ENCODE peak calls at places on chromosome 18, in four cellular contexts. T is upper lobe of right lung, V is IMR-90, I is BJ. B is an unnamed sample.
A peak's percentile ranks its signal among the peaks of the same experiment; 100 is the strongest.

GRCh38 chr18:48988508-48989303 is 37.9 kb upstream of the SMAD7 start:
- DNase-seq in T (no peak), V (no peak), I (no peak), B (no peak)

GRCh38 chr18:52319423-52319822 is 20.6 kb upstream of the DCC start:
- DNase-seq in T (no peak), V (no peak), I (no peak), B (no peak)

GRCh38 chr18:66534110-66534509 is 69.8 kb downstream of the CDH19 start:
- DNase-seq in T (no peak), V (no peak), I (no peak), B (no peak)

GRCh38 chr18:63161728-63162195 is 157.8 kb downstream of the BCL2 start:
- DNase-seq in T (peak; percentile 69), V (peak; percentile 93), I (peak; percentile 53), B (peak; percentile 67)

GRCh38 chr18:42164556-42164955 is 209.5 kb downstream of the PIK3C3 start:
- DNase-seq in T (no peak), V (no peak), I (no peak), B (no peak)

GRCh38 chr18:42414756-42415454 is 459.9 kb downstream of the PIK3C3 start:
- DNase-seq in T (no peak), V (no peak), I (no peak), B (peak; percentile 56)

GRCh38 chr18:78875268-78875997 is 104.2 kb upstream of the SALL3 start:
- DNase-seq in T (no peak), V (no peak), I (no peak), B (no peak)

GRCh38 chr18:32549248-32549842 is 78.7 kb upstream of the GAREM1 start:
- DNase-seq in T (no peak), V (peak; percentile 34), I (no peak), B (no peak)

GRCh38 chr18:47323158-47323557 is 71.7 kb upstream of the SKOR2 start:
- DNase-seq in T (no peak), V (no peak), I (peak; percentile 6), B (no peak)

GRCh38 chr18:7603259-7604000 is 36.3 kb downstream of the PTPRM start:
- DNase-seq in T (no peak), V (no peak), I (no peak), B (no peak)

GRCh38 chr18:2325308-2325849 is 245.9 kb downstream of the METTL4 start:
- DNase-seq in T (no peak), V (peak; percentile 1), I (no peak), B (no peak)

GRCh38 chr18:6737833-6738232 is 8.3 kb downstream of the ARHGAP28 start:
- DNase-seq in T (no peak), V (no peak), I (no peak), B (no peak)

GRCh38 chr18:72762505-72763122 is 105.2 kb downstream of the NETO1 start:
- DNase-seq in T (no peak), V (peak; percentile 69), I (no peak), B (no peak)

GRCh38 chr18:52615321-52615720 is 275.3 kb downstream of the DCC start:
- DNase-seq in T (no peak), V (no peak), I (no peak), B (no peak)

GRCh38 chr18:48949606-48950535 is 894 bp downstream of the SMAD7 start:
- DNase-seq in T (peak; percentile 85), V (peak; percentile 60), I (no peak), B (no peak)

GRCh38 chr18:59961086-59961485 is 61.3 kb downstream of the PMAIP1 start:
- DNase-seq in T (no peak), V (no peak), I (no peak), B (no peak)

GRCh38 chr18:50879302-50880107 is 587 bp downstream of the ME2 start:
- DNase-seq in T (peak; percentile 81), V (peak; percentile 38), I (no peak), B (no peak)

GRCh38 chr18:62848946-62849345 is 133.6 kb downstream of the PHLPP1 start:
- DNase-seq in T (no peak), V (peak; percentile 59), I (no peak), B (no peak)

GRCh38 chr18:80244956-80245730 is 2.2 kb downstream of the PARD6G start:
- DNase-seq in T (peak; percentile 50), V (no peak), I (no peak), B (no peak)
- H3K4me3 ChIP-seq in T (no peak overlapping the region), V (no peak overlapping the region), I (no peak overlapping the region), B (no peak overlapping the region)

GRCh38 chr18:13502585-13502984 is 223.8 kb downstream of the FAM210A start:
- DNase-seq in T (no peak), V (no peak), I (no peak), B (no peak)
- TF ChIP-seq CTCF in T (no peak), V (no peak), I (no peak), B (no peak)

DNA sequence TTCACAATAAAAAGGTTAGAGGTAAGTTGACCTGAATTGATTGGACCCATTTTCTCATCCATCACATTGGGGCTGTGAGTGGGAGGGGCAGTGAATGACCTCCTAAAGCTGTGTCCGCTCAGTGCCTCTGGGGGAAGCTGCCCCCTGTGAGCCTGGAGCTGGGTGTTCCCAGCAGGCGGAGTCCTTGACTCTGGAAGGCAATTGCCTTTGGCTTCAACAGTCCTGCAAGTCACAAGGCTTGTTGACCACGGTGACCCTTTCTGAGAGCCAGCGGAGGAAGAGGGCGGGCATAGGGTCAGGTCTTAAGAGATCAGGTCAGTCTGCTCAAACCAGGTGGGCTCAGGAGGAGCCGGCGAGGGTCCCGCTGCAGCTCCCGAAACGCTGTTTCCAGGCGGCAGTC is 1.1 kb upstream of the CIDEA start:
- DNase-seq in T (no peak), V (no peak), I (no peak), B (no peak)
- H3K27me3 ChIP-seq in T (peaks cover 42% of the 10 kb centered on the region), V (peaks cover 77% of the 10 kb centered on the region), I (peaks cover 30% of the 10 kb centered on the region), B (peaks cover 24% of the 10 kb centered on the region)

GRCh38 chr18:13808294-13809024 is 15.5 kb upstream of the MC5R start:
- DNase-seq in T (no peak), V (no peak), I (no peak), B (no peak)
- H3K4me3 ChIP-seq in T (no peak overlapping the region), V (no peak overlapping the region), I (no peak overlapping the region), B (no peak overlapping the region)

DNA sequence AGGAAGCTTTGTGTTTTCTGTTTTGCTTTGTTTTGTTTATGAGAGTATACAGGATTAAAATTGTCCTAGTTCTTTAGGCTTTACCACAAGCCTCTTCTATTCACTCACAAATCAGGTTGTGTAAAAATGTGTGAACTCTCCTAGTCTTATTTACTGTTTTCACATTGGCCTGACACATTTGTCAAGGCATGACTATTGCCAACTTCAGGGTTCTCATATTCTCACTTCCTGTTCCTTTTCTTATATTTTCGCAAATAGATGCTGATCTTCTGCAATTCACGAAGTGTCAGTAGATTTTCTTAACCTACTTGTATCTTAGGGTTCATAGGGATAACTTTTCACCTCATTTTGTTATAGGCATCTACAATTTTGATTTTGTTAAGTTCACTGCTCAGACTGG is 67.1 kb downstream of the CCDC102B start:
- DNase-seq in T (no peak), V (no peak), I (no peak), B (no peak)
- TF ChIP-seq CTCF in T (no peak), V (no peak), I (no peak), B (no peak)

DNA sequence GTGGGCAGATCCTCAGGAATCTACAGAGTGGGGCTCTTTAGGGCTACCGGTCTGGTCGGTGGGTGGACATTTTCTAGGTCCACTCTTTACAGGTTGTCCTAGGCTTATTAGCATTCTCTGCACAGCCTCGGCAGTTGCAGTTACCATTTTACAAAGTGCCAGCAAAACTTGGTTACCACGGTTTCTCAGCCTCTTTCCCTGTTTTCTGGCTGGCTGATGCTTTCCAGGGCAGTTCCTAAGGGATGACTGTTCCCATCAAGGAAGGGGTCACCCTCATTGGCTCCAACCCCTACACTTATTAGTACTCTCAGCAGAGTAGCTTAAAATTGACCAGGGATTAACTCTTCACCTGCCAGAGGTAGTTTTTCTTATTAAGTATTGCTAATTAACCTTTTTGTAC is 2.0 kb upstream of the AQP4 start:
- DNase-seq in T (no peak), V (no peak), I (no peak), B (no peak)
- H3K27me3 ChIP-seq in T (no peaks in the 10 kb centered on the region), V (no peaks in the 10 kb centered on the region), I (peaks cover 4% of the 10 kb centered on the region), B (peaks cover 13% of the 10 kb centered on the region)